ENCODE peak calls at places on chromosomes 7 and 10, in four cellular contexts. F is WTC11, U is SK-N-SH, R is K562. Q is an unnamed sample.

GRCh38 chr10:80202934-80203834 is 2.2 kb downstream of the ANXA11 start:
- DNase-seq in F (peak), U (no peak), R (peak), Q (peak)

GRCh38 chr7:128453836-128454804 is 1.6 kb upstream of the HILPDA start:
- DNase-seq in F (peak), U (peak), R (no peak), Q (peak)

GRCh38 chr7:76325092-76325491 is 22.6 kb downstream of the HSPB1 start:
- DNase-seq in F (no peak), U (no peak), R (no peak), Q (no peak)

GRCh38 chr7:18996583-18996982 is 120.9 kb downstream of the TWIST1 start:
- DNase-seq in F (no peak), U (no peak), R (no peak), Q (no peak)

GRCh38 chr7:143023047-143023446 is 3.9 kb downstream of the OR9A2 start:
- DNase-seq in F (no peak), U (no peak), R (no peak), Q (no peak)

GRCh38 chr10:12887780-12888179 is 113.7 kb downstream of the CCDC3 start:
- DNase-seq in F (no peak), U (no peak), R (no peak), Q (no peak)

GRCh38 chr10:77756319-77757232 is 119.0 kb upstream of the KCNMA1 start:
- DNase-seq in F (peak), U (peak), R (peak), Q (peak)

GRCh38 chr10:35127289-35127891 is 744 bp downstream of the CREM start:
- DNase-seq in F (peak), U (peak), R (peak), Q (peak)

GRCh38 chr7:46360811-46361210 is 439.7 kb upstream of the IGFBP3 start:
- DNase-seq in F (no peak), U (no peak), R (no peak), Q (no peak)

GRCh38 chr10:50470798-50471582 is 152.8 kb downstream of the SGMS1 start:
- DNase-seq in F (no peak), U (no peak), R (no peak), Q (no peak)

GRCh38 chr10:91643700-91644099 is 10.8 kb upstream of the PPP1R3C start:
- DNase-seq in F (peak), U (no peak), R (no peak), Q (peak)

GRCh38 chr10:4202936-4203335 is 417.9 kb upstream of the KLF6 start:
- DNase-seq in F (no peak), U (no peak), R (no peak), Q (no peak)

GRCh38 chr7:73715648-73716317 is 3.7 kb downstream of the STX1A start:
- DNase-seq in F (no peak), U (no peak), R (peak), Q (no peak)

GRCh38 chr10:74738985-74739567 is 87.3 kb upstream of the KAT6B start:
- DNase-seq in F (no peak), U (no peak), R (no peak), Q (peak)

GRCh38 chr10:84341538-84341856 is 13.1 kb downstream of the CCSER2 start:
- DNase-seq in F (peak), U (no peak), R (peak), Q (no peak)

DNA sequence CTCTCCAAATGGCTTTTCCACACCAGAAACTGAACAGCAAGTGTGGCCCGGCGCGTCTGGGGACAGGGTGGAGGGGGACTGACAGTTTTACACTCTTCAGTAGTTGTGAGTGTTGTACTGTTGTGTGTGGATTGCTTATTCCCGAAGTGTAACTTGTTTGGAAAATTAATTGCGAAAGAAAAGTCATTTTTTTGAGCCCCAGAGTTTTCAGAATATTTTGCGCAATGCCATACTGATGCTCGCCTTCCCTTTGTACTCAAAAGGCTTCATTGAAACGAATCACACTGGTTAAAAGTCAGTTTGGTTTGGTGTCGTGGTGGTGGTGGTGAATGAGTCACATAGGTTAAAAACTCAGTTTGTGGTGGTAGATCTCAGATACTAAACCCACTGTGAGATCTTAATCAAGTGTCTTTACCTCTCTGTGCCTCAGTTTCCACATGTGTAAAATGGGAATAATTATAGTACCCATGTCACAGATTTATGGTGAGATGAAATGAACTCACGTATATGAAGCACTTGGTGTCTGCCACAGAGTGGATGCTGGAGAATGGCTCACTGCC is 61.1 kb upstream of the IL6 start:
- DNase-seq in F (no peak), U (no peak), R (no peak), Q (no peak)
- TF ChIP-seq TEAD4 in F (no peak), U (no peak), R (no peak), Q (no peak)

DNA sequence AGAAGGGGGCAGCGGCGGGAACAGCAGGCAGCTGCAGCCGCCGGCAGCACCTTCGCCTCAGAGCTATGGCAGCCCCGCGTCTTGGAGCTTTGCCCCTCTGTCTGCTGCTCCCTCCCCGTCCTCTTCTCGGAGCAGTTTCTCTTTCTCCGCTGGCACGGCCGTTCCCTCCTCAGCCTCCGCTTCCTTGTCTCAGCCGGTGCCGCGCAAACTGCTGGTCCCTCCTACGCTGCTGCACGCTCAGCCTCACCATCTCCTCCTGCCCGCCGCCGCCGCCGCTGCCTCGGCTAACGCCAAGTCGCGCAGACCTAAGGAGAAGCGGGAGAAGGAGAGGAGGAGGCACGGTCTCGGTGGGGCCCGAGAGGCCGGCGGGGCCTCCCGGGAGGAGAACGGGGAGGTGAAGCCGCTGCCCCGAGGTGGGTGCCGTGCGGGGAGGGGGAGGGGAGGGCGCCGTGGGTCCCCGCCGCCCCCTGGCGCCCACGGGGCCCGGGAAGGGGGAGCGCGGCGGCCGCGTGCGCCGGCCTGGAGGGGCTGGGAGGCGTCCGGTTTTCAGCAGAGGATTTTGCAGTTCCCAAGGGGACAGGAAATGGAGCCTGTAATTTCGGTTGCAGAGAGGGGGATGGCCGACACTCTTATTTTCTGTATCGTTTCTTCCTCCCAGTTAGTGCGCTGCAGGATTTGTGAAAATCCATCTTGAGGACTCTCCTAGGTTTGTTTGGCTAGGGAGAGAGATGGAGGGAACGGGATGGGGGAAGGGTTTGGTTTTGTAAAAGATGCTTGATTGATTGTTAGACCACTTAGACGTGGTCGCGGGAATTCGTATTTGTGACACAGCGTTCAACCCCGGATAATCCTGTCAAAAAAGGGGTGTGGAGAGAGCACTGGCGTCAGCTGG is 630 bp downstream of the RSBN1L start:
- DNase-seq in F (peak), U (peak), R (peak), Q (no peak)
- TF ChIP-seq TEAD4 in F (no peak), U (no peak), R (peak), Q (peak)

GRCh38 chr10:22626784-22627183 is 87.6 kb downstream of the PIP4K2A start:
- DNase-seq in F (no peak), U (no peak), R (no peak), Q (no peak)

GRCh38 chr10:22625511-22626288 is 88.7 kb downstream of the PIP4K2A start:
- DNase-seq in F (no peak), U (no peak), R (no peak), Q (no peak)

GRCh38 chr10:22622242-22622806 is 92.1 kb downstream of the PIP4K2A start:
- DNase-seq in F (no peak), U (no peak), R (no peak), Q (no peak)

GRCh38 chr10:22623624-22624263 is 90.6 kb downstream of the PIP4K2A start:
- DNase-seq in F (no peak), U (no peak), R (peak), Q (no peak)

DNA sequence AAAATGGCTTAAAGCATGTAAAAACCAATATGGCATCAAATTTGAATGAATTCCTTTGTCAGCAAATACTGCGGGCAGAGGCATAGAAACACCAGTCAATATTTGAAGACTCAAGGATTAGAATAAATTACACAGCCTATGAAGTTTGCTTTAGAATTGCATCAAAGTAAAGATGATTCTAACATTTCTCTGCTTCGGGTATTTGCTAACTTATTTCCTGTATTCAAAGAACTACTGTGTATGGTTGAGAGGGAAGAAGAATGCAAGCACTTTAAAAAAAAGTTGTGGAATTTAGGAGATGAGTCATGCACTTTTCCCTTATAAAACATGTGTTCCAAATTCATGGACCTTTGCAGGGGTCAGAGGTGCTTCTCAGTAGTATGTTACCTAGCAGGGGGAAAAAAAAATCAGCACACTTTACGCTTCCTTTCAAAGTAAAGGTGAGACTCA is 90.1 kb downstream of the PIP4K2A start:
- DNase-seq in F (no peak), U (no peak), R (peak), Q (no peak)
- TF ChIP-seq TEAD4 in F (no peak), U (peak), R (no peak), Q (no peak)

DNA sequence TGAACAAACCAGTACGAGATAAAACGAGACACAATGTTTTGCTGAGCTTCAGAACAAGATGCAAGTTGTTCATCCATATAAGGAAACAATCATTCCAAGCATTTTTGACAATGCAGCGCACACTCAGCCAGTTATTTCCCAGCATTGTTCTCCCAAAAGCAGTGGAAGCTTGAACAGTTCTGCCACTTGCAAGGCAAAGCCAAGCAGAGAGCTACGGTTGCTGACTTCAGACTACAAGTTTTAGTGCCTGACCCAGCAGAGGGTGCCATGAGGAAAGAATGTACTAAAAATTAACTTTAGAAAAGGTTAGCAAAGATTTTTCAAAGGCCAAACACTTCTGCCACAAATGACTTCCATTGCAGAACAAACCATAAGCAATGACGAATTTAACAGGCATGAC is 152.5 kb downstream of the SLC25A13 start:
- DNase-seq in F (no peak), U (no peak), R (no peak), Q (no peak)
- TF ChIP-seq TEAD4 in F (no peak), U (no peak), R (no peak), Q (no peak)

Q was measured in H1.